ENCODE peak calls at places on chromosomes 16 and 17, in eight cellular contexts. U, B, T, H, V, G, F and X are unnamed samples.

GRCh38 chr16:27228621-27229501 is 25.5 kb downstream of the KDM8 start:
- DNase-seq in U (no peak), T (no peak), V (no peak), F (peak), H (peak), G (no peak), B (no peak), X (no peak)

GRCh38 chr17:38904892-38905291 is 20.5 kb upstream of the LASP1NB start:
- DNase-seq in F (no peak), U (no peak), T (no peak), G (no peak), H (no peak), V (no peak), B (no peak), X (no peak)

GRCh38 chr17:80023261-80024205 is 12.1 kb downstream of the TBC1D16 start:
- DNase-seq in G (no peak), F (no peak), B (no peak), H (peak), T (no peak), V (no peak), U (no peak), X (no peak)

GRCh38 chr17:74647871-74648672 is 24.5 kb upstream of the CD300E start:
- DNase-seq in G (no peak), V (no peak), F (no peak), T (no peak), H (no peak), U (no peak), B (no peak), X (no peak)

GRCh38 chr16:69867796-69868565 is 83.2 kb upstream of the CLEC18A start:
- DNase-seq in V (no peak), F (no peak), G (no peak), U (no peak), T (peak), B (no peak), H (no peak), X (no peak)

GRCh38 chr17:2564876-2565275 is 28.6 kb upstream of the PAFAH1B1 start:
- DNase-seq in F (no peak), V (no peak), B (peak), U (peak), G (no peak), T (peak), H (no peak), X (no peak)

GRCh38 chr17:7240375-7240774 is 1.1 kb upstream of the PHF23 start:
- DNase-seq in B (no peak), F (no peak), H (no peak), T (no peak), V (no peak), G (no peak), U (no peak), X (no peak)

GRCh38 chr17:34711646-34712045 is 132.3 kb downstream of the TMEM132E start:
- DNase-seq in T (no peak), B (no peak), G (no peak), V (no peak), H (peak), U (no peak), F (no peak), X (no peak)

GRCh38 chr16:74698220-74698619 is 2.4 kb downstream of the MLKL start:
- DNase-seq in B (peak), U (no peak), H (no peak), G (no peak), V (no peak), T (no peak), F (no peak), X (no peak)

GRCh38 chr17:72950236-72950931 is 142.1 kb downstream of the SLC39A11 start:
- DNase-seq in H (peak), B (no peak), G (no peak), T (no peak), V (no peak), U (no peak), F (no peak), X (no peak)

GRCh38 chr16:77250395-77250794 is 51.2 kb downstream of the SYCE1L start:
- DNase-seq in G (no peak), F (no peak), H (no peak), B (no peak), T (peak), U (no peak), V (no peak), X (no peak)

GRCh38 chr17:82583720-82584234 is 64.2 kb downstream of the FOXK2 start:
- DNase-seq in V (no peak), G (no peak), H (no peak), F (no peak), T (no peak), B (no peak), U (peak), X (no peak)

GRCh38 chr17:12620200-12620720 is 45.4 kb upstream of the MYOCD start:
- DNase-seq in B (peak), F (no peak), V (no peak), H (no peak), U (no peak), T (peak), G (no peak), X (no peak)

GRCh38 chr17:68006797-68007196 is 10.5 kb upstream of the C17orf58 start:
- DNase-seq in B (peak), F (no peak), H (no peak), V (no peak), T (peak), U (no peak), G (no peak), X (no peak)

GRCh38 chr17:67399676-67400075 is 22.6 kb downstream of the PITPNC1 start:
- DNase-seq in G (no peak), U (no peak), T (no peak), H (no peak), V (no peak), B (no peak), F (no peak), X (no peak)

GRCh38 chr16:88875703-88876234 is 9.3 kb upstream of the PABPN1L start:
- DNase-seq in H (no peak), U (no peak), F (no peak), B (no peak), T (no peak), V (no peak), G (no peak), X (no peak)

GRCh38 chr16:70650216-70650615 is 3.9 kb downstream of the IL34 start:
- DNase-seq in G (no peak), H (no peak), F (no peak), U (peak), B (no peak), T (no peak), V (no peak), X (no peak)

GRCh38 chr17:45425125-45425983 is 7.3 kb downstream of the ARHGAP27 start:
- DNase-seq in T (peak), V (no peak), G (peak), H (peak), F (peak), U (peak), B (peak), X (peak)

GRCh38 chr17:18028684-18029540 is 10.1 kb downstream of the ATPAF2 start:
- DNase-seq in B (no peak), U (no peak), T (no peak), V (no peak), F (no peak), G (no peak), H (no peak), X (no peak)

GRCh38 chr16:30659507-30660423 is 1.5 kb downstream of the FBRS start:
- DNase-seq in B (peak), H (no peak), V (no peak), F (peak), G (no peak), U (peak), T (peak), X (peak)

GRCh38 chr17:11493947-11494346 is 104.3 kb upstream of the DNAH9 start:
- DNase-seq in G (no peak), H (peak), T (no peak), V (no peak), B (no peak), U (no peak), F (no peak), X (peak)

GRCh38 chr17:83189673-83190385 is 110.4 kb downstream of the METRNL start:
- DNase-seq in G (no peak), T (peak), U (peak), F (no peak), B (peak), V (peak), H (peak), X (no peak)

GRCh38 chr17:82049106-82049505 is 2.5 kb downstream of the RFNG start:
- DNase-seq in F (no peak), U (no peak), H (no peak), T (no peak), G (no peak), B (no peak), V (no peak), X (no peak)

GRCh38 chr16:74268372-74268782 is 28.2 kb upstream of the PSMD7 start:
- DNase-seq in T (no peak), V (no peak), H (no peak), U (no peak), F (no peak), B (no peak), G (no peak), X (no peak)

GRCh38 chr17:31877341-31877740 is 18.3 kb upstream of the COPRS start:
- DNase-seq in B (no peak), V (no peak), F (no peak), T (peak), H (no peak), U (no peak), G (no peak), X (no peak)

GRCh38 chr17:66964930-66965800 is 658 bp downstream of the CACNG4 start:
- DNase-seq in G (no peak), U (no peak), H (peak), T (no peak), B (no peak), V (no peak), F (peak), X (no peak)

GRCh38 chr17:78351449-78352006 is 8.3 kb downstream of the SOCS3 start:
- DNase-seq in G (no peak), V (peak), B (peak), T (peak), U (peak), F (peak), H (no peak), X (no peak)

GRCh38 chr17:75509528-75510258 is 5.6 kb downstream of the CASKIN2 start:
- DNase-seq in F (no peak), H (no peak), B (no peak), V (no peak), U (peak), G (no peak), T (no peak), X (no peak)

GRCh38 chr16:21326459-21326858 is 48.4 kb upstream of the CRYM start:
- DNase-seq in B (no peak), G (peak), H (no peak), U (no peak), V (no peak), F (no peak), T (no peak), X (no peak)

GRCh38 chr17:73311781-73312641 is at the start of gene CDC42EP4:
- DNase-seq in V (peak), F (peak), H (peak), G (no peak), U (peak), B (peak), T (peak), X (peak)

DNA sequence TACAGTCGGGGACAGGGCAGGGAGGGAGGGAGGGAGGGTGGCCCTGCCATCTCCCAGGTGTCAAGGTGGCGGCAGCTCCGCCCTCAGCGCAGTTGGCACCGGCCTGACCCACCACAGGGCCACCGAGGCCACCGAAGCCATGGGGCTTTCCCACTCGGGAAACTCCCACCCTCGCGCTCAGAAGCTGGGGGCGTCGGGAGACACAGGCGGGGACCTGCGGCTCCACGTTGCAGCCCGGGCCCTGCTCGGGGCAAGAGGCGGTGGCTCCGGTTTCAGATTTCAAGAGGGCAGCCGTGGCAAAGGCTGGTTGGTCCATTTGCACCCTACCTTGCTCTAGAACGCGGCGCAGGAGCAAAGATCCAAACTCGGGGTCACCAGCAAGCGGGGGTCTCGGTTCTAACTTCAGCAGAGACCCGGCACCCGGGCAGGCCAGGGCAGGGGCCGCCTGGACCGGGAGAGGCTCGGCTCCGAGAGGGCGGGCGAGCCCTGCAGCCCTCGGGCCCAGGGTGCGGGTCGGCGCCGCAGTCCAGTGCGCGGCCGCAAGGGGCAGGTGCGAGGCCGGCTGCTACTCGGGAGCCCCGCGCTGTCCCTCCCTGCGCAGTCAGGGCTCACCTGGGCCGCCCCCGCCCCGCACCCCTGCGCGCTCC is 412 bp downstream of the CYB561 start:
- DNase-seq in F (peak), G (no peak), B (no peak), U (peak), T (peak), H (peak), V (no peak), X (peak)
- TF ChIP-seq CTCF in F (peak), G (peak), B (no peak), U (peak), T (peak), H (peak), V (peak), X (peak)

GRCh38 chr16:87322360-87322759 is 5.2 kb upstream of the C16orf95 start:
- DNase-seq in H (no peak), V (no peak), B (no peak), G (no peak), U (no peak), T (no peak), F (no peak), X (no peak)

GRCh38 chr16:87322833-87323726 is 5.9 kb upstream of the C16orf95 start:
- DNase-seq in G (no peak), F (no peak), U (no peak), H (no peak), V (no peak), T (no peak), B (no peak), X (no peak)

GRCh38 chr16:87324411-87325275 is 7.5 kb upstream of the C16orf95 start:
- DNase-seq in H (peak), G (no peak), V (no peak), B (peak), F (peak), U (no peak), T (peak), X (peak)

GRCh38 chr16:87325480-87325879 is 8.3 kb upstream of the C16orf95 start:
- DNase-seq in F (no peak), T (no peak), H (no peak), G (no peak), B (no peak), U (no peak), V (no peak), X (no peak)

DNA sequence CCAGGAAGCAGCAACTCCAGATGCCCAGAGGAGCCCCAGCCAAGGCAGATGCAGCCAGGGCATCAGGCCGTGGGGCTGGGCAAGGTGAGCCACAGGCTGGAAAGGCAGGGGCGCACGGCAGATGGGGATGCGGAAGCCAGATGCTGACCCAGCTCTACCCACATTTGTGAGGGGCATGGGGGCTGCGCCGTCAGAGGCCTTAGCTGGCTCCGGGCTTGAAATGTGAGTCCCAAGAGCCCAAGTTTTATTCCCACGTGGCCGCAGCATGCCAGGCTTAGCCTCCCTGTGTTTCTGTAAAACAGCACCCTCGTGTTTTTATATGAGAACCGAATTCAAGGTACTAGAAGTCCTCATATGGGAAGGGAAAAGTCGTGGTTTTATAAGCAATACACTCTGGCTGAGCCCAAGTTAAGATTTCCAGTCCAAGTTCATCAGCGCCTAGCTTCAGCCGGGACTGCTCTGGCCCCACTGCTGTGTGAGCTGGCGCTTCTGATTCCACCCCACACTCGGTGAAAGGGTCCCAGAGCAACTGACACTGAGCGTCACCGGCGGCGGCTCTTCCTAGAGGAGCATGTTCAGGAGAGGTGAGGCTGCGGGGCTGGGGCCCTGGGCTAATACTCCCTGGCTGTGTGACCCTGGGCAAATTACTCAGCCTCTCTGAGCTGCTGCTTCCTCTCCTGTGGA is 6.7 kb upstream of the C16orf95 start:
- DNase-seq in F (no peak), G (no peak), U (no peak), H (no peak), B (no peak), V (no peak), T (no peak), X (no peak)
- TF ChIP-seq CTCF in F (no peak), G (no peak), U (no peak), H (no peak), B (no peak), V (no peak), T (no peak), X (no peak)

GRCh38 chr17:19322861-19323260 is 39.7 kb downstream of the B9D1 start:
- DNase-seq in B (no peak), H (no peak), T (no peak), V (no peak), F (no peak), U (no peak), G (no peak), X (no peak)

GRCh38 chr17:19322129-19322505 is 40.4 kb downstream of the B9D1 start:
- DNase-seq in V (no peak), T (no peak), H (no peak), B (no peak), F (no peak), G (no peak), U (peak), X (no peak)

GRCh38 chr17:19319771-19320505 is 42.6 kb downstream of the B9D1 start:
- DNase-seq in H (no peak), V (no peak), G (no peak), T (no peak), U (peak), F (no peak), B (no peak), X (no peak)

GRCh38 chr17:19320876-19321275 is 41.6 kb downstream of the B9D1 start:
- DNase-seq in T (no peak), B (no peak), V (no peak), H (no peak), U (peak), G (no peak), F (no peak), X (no peak)

DNA sequence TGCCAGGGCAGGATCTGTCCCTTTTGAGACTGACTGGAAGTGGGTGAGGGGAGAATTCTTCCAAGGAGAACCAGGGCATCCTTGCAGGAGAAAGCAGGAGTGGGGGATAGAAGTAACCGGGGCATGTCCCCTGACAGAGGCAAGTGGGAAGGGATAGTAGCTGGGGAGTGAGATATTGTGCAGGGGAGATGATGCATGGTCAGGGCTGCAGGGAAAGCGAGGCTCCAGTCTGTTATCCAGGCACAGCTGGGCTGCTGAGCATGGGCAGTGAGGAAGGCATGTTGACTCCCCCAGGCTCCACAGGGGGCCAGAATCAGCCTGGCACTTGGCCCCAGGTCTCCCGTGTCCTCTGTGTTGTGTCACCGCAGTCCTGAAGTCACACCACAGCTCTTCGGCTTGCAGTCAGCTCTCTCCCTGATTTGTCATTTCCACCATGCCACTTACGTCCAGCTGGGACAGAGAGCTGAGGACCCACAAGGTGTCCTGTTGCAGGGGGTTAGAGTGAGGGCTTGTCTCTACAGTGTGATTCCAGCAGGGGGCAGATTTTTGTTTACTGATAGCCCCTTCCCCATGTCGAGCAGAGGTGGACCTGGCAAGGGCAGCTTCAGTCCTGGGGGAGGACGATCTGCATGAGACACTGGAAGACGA is 40.9 kb downstream of the B9D1 start:
- DNase-seq in B (no peak), G (no peak), T (no peak), F (no peak), U (peak), H (no peak), V (no peak), X (no peak)
- TF ChIP-seq CTCF in B (peak), G (no peak), T (no peak), F (peak), U (peak), H (peak), V (no peak), X (no peak)

GRCh38 chr17:81040791-81041337 is 5.9 kb downstream of the BAIAP2 start:
- DNase-seq in H (peak), T (peak), U (no peak), V (no peak), B (peak), G (no peak), F (no peak), X (no peak)
- TF ChIP-seq CTCF in H (peak), T (peak), U (peak), V (peak), B (peak), G (peak), F (peak), X (peak)

DNA sequence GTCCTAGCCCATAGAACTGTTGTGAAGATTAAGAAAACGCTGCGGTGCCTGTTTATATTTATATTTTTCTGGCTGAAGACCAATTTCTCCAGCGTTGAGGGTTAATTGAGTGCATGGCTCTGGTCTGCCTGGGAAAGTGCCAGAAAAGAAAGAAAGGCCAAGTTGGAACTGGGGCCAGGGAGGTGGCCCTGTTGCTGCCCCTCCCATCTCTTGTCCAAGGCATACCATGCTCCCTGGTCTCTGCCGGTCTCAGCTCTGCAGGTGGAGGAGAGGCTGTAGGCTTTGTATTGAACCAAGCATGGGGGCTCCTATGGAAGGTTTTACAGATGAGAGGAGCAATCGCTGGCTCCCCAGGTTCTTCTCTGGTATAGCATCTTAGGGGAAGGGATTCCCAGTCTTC is 124.7 kb downstream of the MGAT5B start:
- DNase-seq in F (no peak), H (no peak), B (no peak), T (no peak), U (no peak), V (no peak), G (no peak), X (no peak)
- TF ChIP-seq CTCF in F (no peak), H (no peak), B (no peak), T (no peak), U (no peak), V (no peak), G (no peak), X (no peak)